ENCODE peak calls at places on chromosomes 7 and 10, in six cellular contexts. T is fibroblast of the aortic adventitia; S is adrenal gland; E is activated CD8-positive, alpha-beta T cell treated with anti-CD3 and anti-CD28 coated beads for 36 hours; X is WERI-Rb-1; F is GM13976. Q is an unnamed sample.

GRCh38 chr10:30348378-30348776 is 701 bp downstream of the MTPAP start:
- DNase-seq in T (peak), S (no peak), E (no peak), X (no peak), F (no peak), Q (peak)

GRCh38 chr10:35451103-35452016 is 115.1 kb downstream of the CCNY start:
- DNase-seq in T (peak), S (no peak), E (no peak), X (no peak), F (peak), Q (no peak)

GRCh38 chr7:159017210-159017609 is 127.5 kb downstream of the VIPR2 start:
- DNase-seq in T (no peak), S (no peak), E (no peak), X (no peak), F (no peak), Q (no peak)

GRCh38 chr10:70191906-70192305 is 21.6 kb upstream of the SAR1A start:
- DNase-seq in T (peak), S (no peak), E (no peak), X (no peak), F (no peak), Q (peak)

GRCh38 chr10:77073066-77073960 is 564.3 kb downstream of the KCNMA1 start:
- DNase-seq in T (peak), S (peak), E (no peak), X (no peak), F (no peak), Q (peak)

GRCh38 chr7:142506601-142507000 is 242.7 kb upstream of the PRSS1 start:
- DNase-seq in T (no peak), S (no peak), E (no peak), X (peak), F (no peak), Q (no peak)

GRCh38 chr10:114593240-114593792 is 64.8 kb downstream of the ABLIM1 start:
- DNase-seq in T (no peak), S (no peak), E (no peak), X (no peak), F (no peak), Q (no peak)

GRCh38 chr10:8144496-8144895 is 90.0 kb downstream of the GATA3 start:
- DNase-seq in T (no peak), S (no peak), E (no peak), X (no peak), F (no peak), Q (no peak)

GRCh38 chr7:147509859-147510542 is 1080.6 kb upstream of the C7orf33 start:
- DNase-seq in T (peak), S (no peak), E (no peak), X (no peak), F (no peak), Q (peak)

GRCh38 chr10:20202337-20202736 is 386.1 kb downstream of the PLXDC2 start:
- DNase-seq in T (no peak), S (no peak), E (no peak), X (no peak), F (no peak), Q (no peak)

GRCh38 chr7:22477876-22478450 is 22.0 kb downstream of the STEAP1B start:
- DNase-seq in T (no peak), S (no peak), E (no peak), X (peak), F (no peak), Q (no peak)

GRCh38 chr7:67301667-67302066 is 305.0 kb downstream of the TYW1 start:
- DNase-seq in T (peak), S (no peak), E (no peak), X (no peak), F (no peak), Q (no peak)

GRCh38 chr10:18097524-18097923 is 42.7 kb upstream of the CACNB2 start:
- DNase-seq in T (peak), S (no peak), E (no peak), X (no peak), F (no peak), Q (no peak)

GRCh38 chr7:81605493-81605892 is 164.4 kb downstream of the HGF start:
- DNase-seq in T (no peak), S (no peak), E (no peak), X (no peak), F (no peak), Q (no peak)

GRCh38 chr7:154183946-154184345 is 131.7 kb downstream of the DPP6 start:
- DNase-seq in T (no peak), S (no peak), E (no peak), X (no peak), F (no peak), Q (no peak)

GRCh38 chr7:33590902-33591301 is 314.4 kb upstream of the BMPER start:
- DNase-seq in T (peak), S (no peak), E (no peak), X (no peak), F (no peak), Q (no peak)

GRCh38 chr10:97508342-97508741 is 9.6 kb downstream of the UBTD1 start:
- DNase-seq in T (peak), S (no peak), E (no peak), X (no peak), F (no peak), Q (peak)

GRCh38 chr7:26686448-26686981 is 177.9 kb downstream of the SKAP2 start:
- DNase-seq in T (peak), S (peak), E (peak), X (peak), F (no peak), Q (no peak)

GRCh38 chr10:15300145-15300544 is 70.9 kb downstream of the FAM171A1 start:
- DNase-seq in T (no peak), S (no peak), E (no peak), X (no peak), F (no peak), Q (no peak)

GRCh38 chr7:127391591-127392181 is 822 bp downstream of the ZNF800 start:
- DNase-seq in T (peak), S (peak), E (peak), X (peak), F (peak), Q (peak)

GRCh38 chr10:35340975-35341374 is 4.7 kb downstream of the CCNY start:
- DNase-seq in T (no peak), S (no peak), E (peak), X (no peak), F (no peak), Q (no peak)

GRCh38 chr7:51261950-51262795 is 54.4 kb downstream of the COBL start:
- DNase-seq in T (no peak), S (no peak), E (no peak), X (no peak), F (no peak), Q (peak)

GRCh38 chr10:13770760-13771493 is 184.2 kb downstream of the PRPF18 start:
- DNase-seq in T (no peak), S (no peak), E (no peak), X (no peak), F (no peak), Q (no peak)

GRCh38 chr10:3774814-3775670 is 10.0 kb downstream of the KLF6 start:
- DNase-seq in T (peak), S (no peak), E (no peak), X (peak), F (no peak), Q (peak)

GRCh38 chr7:101589052-101589451 is 40.0 kb downstream of the MYL10 start:
- DNase-seq in T (no peak), S (no peak), E (no peak), X (no peak), F (peak), Q (no peak)

GRCh38 chr7:137970263-137970975 is 31.5 kb downstream of the CREB3L2 start:
- DNase-seq in T (peak), S (peak), E (no peak), X (no peak), F (no peak), Q (peak)

GRCh38 chr10:127279334-127279774 is 83.0 kb upstream of the INSYN2A start:
- DNase-seq in T (no peak), S (no peak), E (no peak), X (no peak), F (no peak), Q (no peak)

GRCh38 chr7:74483402-74484336 is 30.0 kb downstream of the GTF2IRD1 start:
- DNase-seq in T (peak), S (no peak), E (no peak), X (no peak), F (no peak), Q (peak)

GRCh38 chr7:28315565-28316420 is 96.5 kb upstream of the CREB5 start:
- DNase-seq in T (peak), S (peak), E (no peak), X (no peak), F (no peak), Q (no peak)

GRCh38 chr10:5604946-5605345 is 61.4 kb downstream of the ASB13 start:
- DNase-seq in T (no peak), S (no peak), E (no peak), X (no peak), F (no peak), Q (no peak)

GRCh38 chr7:2465928-2466327 is 10.3 kb downstream of the GRIFIN start:
- DNase-seq in T (no peak), S (no peak), E (no peak), X (no peak), F (no peak), Q (peak)

GRCh38 chr7:77830649-77831355 is 32.2 kb downstream of the PHTF2 start:
- DNase-seq in T (no peak), S (no peak), E (no peak), X (no peak), F (no peak), Q (no peak)

GRCh38 chr10:117139581-117140524 is 1.8 kb upstream of the VAX1 start:
- DNase-seq in T (no peak), S (no peak), E (no peak), X (no peak), F (no peak), Q (peak)

GRCh38 chr10:33570495-33570894 is 236.0 kb upstream of the NRP1 start:
- DNase-seq in T (no peak), S (peak), E (no peak), X (no peak), F (no peak), Q (no peak)

GRCh38 chr7:116496653-116497052 is 2.9 kb upstream of the CAV2 start:
- DNase-seq in T (no peak), S (no peak), E (no peak), X (no peak), F (no peak), Q (no peak)

GRCh38 chr7:116492654-116493109 is 6.9 kb upstream of the CAV2 start:
- DNase-seq in T (no peak), S (no peak), E (no peak), X (no peak), F (no peak), Q (no peak)

GRCh38 chr7:116495737-116496136 is 3.8 kb upstream of the CAV2 start:
- DNase-seq in T (peak), S (no peak), E (no peak), X (no peak), F (no peak), Q (no peak)

GRCh38 chr7:116491887-116492653 is 7.5 kb upstream of the CAV2 start:
- DNase-seq in T (no peak), S (no peak), E (no peak), X (no peak), F (no peak), Q (no peak)

DNA sequence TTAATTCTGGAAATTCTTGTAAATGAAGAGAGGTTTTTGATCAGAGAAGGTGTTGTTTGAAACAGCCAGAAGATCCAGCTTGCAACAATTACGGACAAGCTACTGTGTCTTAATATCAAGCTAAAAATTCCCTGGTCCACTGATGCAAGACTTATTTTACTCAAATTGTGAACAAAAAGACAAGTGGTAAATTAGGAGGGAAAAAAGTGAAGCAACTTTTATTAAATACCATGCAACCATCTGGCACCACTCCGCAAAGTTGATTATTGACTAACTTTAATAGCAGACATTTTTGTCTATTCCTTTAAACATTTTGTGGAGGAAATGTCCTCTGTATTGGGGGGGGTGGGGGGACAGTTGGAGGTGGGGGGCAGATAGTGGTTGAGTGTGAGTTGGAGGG is 5.1 kb upstream of the CAV2 start:
- DNase-seq in T (no peak), S (no peak), E (no peak), X (no peak), F (no peak), Q (no peak)
- TF ChIP-seq CTCF in T (no peak), S (no peak), E (no peak), X (no peak), F (no peak), Q (no peak)

GRCh38 chr7:117750612-117751563 is 122.4 kb downstream of the CTTNBP2 start:
- DNase-seq in T (peak), S (no peak), E (no peak), X (no peak), F (no peak), Q (no peak)
- TF ChIP-seq CTCF in T (peak), S (peak), E (peak), X (no peak), F (peak), Q (peak)

GRCh38 chr7:149490083-149490482 is 7.5 kb downstream of the ZNF746 start:
- DNase-seq in T (no peak), S (no peak), E (no peak), X (no peak), F (no peak), Q (no peak)

GRCh38 chr7:149494738-149495368 is 2.8 kb downstream of the ZNF746 start:
- DNase-seq in T (peak), S (no peak), E (no peak), X (no peak), F (no peak), Q (no peak)

GRCh38 chr7:149493366-149493765 is 4.2 kb downstream of the ZNF746 start:
- DNase-seq in T (no peak), S (no peak), E (no peak), X (no peak), F (no peak), Q (no peak)

GRCh38 chr7:149489391-149490024 is 8.1 kb downstream of the ZNF746 start:
- DNase-seq in T (no peak), S (no peak), E (no peak), X (peak), F (no peak), Q (no peak)
- TF ChIP-seq CTCF in T (no peak), S (no peak), E (no peak), X (peak), F (no peak), Q (no peak)

GRCh38 chr10:129971381-129972144 is 7.5 kb upstream of the EBF3 start:
- DNase-seq in T (peak), S (peak), E (peak), X (peak), F (peak), Q (peak)
- TF ChIP-seq CTCF in T (peak), S (peak), E (peak), X (peak), F (peak), Q (peak)

DNA sequence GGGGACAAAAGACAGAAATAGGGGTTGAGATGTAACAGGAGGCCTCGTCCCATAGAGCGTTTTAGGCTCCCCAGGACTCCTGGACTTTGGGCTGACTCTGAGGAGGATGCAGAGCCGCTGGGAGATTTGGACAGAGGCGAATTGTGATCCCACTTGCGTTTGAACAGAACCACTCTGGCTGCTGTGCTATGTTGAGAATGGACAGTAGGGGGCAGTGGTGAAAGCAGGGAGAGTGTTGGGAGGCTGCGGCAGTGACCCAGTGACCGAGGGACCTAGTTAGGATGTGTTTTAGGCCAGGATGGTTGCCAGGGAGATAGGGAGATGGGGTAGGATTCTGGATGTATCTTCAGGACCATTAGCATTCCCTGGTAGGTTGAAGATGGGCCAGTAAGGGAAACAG is 271.6 kb downstream of the CCDC3 start:
- DNase-seq in T (no peak), S (no peak), E (peak), X (peak), F (no peak), Q (no peak)
- TF ChIP-seq CTCF in T (peak), S (no peak), E (peak), X (peak), F (peak), Q (peak)

Q was measured in osteoblast.